ENCODE peak calls at places on chromosomes 1 and 21, in eight cellular contexts. K, G, I, M, P, X, C and V are unnamed samples.

GRCh38 chr1:93172778-93173177 is 7.4 kb downstream of the TMED5 start:
- DNase-seq in P (no peak), X (no peak), G (no peak), I (no peak), C (no peak), M (no peak), K (no peak), V (no peak)

GRCh38 chr1:234969630-234970370 is 158.8 kb downstream of the TOMM20 start:
- DNase-seq in M (peak), C (peak), G (peak), I (peak), K (no peak), P (peak), X (peak), V (no peak)

GRCh38 chr1:240413732-240414131 is 198.2 kb downstream of the GREM2 start:
- DNase-seq in C (no peak), X (no peak), G (no peak), P (no peak), I (no peak), M (no peak), K (no peak), V (no peak)

GRCh38 chr1:226870323-226871046 is at the start of gene PSEN2:
- DNase-seq in G (peak), I (peak), X (peak), C (peak), K (peak), M (peak), P (peak), V (peak)

GRCh38 chr1:78236711-78237110 is 190.9 kb downstream of the GIPC2 start:
- DNase-seq in P (no peak), X (no peak), G (no peak), C (no peak), M (no peak), I (no peak), K (no peak), V (peak)

GRCh38 chr1:242876021-242876420 is 351.5 kb upstream of the PLD5 start:
- DNase-seq in I (no peak), G (no peak), X (no peak), C (no peak), P (no peak), M (no peak), K (peak), V (no peak)

GRCh38 chr1:24776821-24777220 is 31.6 kb downstream of the CLIC4 start:
- DNase-seq in M (no peak), G (no peak), I (no peak), K (no peak), X (no peak), P (no peak), C (no peak), V (no peak)

GRCh38 chr1:5189384-5189783 is 535.0 kb downstream of the AJAP1 start:
- DNase-seq in P (no peak), C (no peak), G (no peak), K (no peak), M (no peak), X (no peak), I (no peak), V (no peak)

GRCh38 chr21:45911806-45912325 is 69.7 kb upstream of the COL6A1 start:
- DNase-seq in K (no peak), C (no peak), X (no peak), I (no peak), M (no peak), G (no peak), P (no peak), V (no peak)

GRCh38 chr1:209889077-209889418 is 49.0 kb upstream of the SYT14 start:
- DNase-seq in M (no peak), K (no peak), C (no peak), G (no peak), P (no peak), I (no peak), X (no peak), V (no peak)

GRCh38 chr1:6358757-6359567 is 34.6 kb downstream of the ACOT7 start:
- DNase-seq in C (no peak), X (no peak), K (no peak), I (peak), P (no peak), G (peak), M (no peak), V (no peak)

GRCh38 chr1:99558539-99558938 is 87.4 kb upstream of the PALMD start:
- DNase-seq in X (no peak), I (no peak), P (no peak), K (no peak), G (no peak), M (no peak), C (no peak), V (no peak)

GRCh38 chr21:15065381-15066230 is 806 bp upstream of the NRIP1 start:
- DNase-seq in I (peak), M (peak), C (peak), G (peak), X (peak), P (peak), K (peak), V (peak)

GRCh38 chr21:26842300-26842699 is 2.9 kb downstream of the ADAMTS1 start:
- DNase-seq in G (no peak), P (no peak), C (no peak), X (no peak), I (peak), M (no peak), K (no peak), V (no peak)

GRCh38 chr1:164559342-164560070 is 522 bp downstream of the PBX1 start:
- DNase-seq in M (peak), K (peak), I (peak), P (peak), G (peak), C (peak), X (peak), V (peak)

GRCh38 chr1:203289982-203290260 is 15.4 kb upstream of the BTG2 start:
- DNase-seq in K (no peak), I (no peak), P (no peak), C (no peak), X (no peak), M (no peak), G (no peak), V (no peak)

GRCh38 chr1:159172599-159173291 is 1.3 kb downstream of the CADM3 start:
- DNase-seq in C (no peak), X (peak), G (no peak), K (no peak), P (peak), I (no peak), M (no peak), V (peak)

GRCh38 chr1:238558156-238558555 is 667.4 kb upstream of the ZP4 start:
- DNase-seq in I (no peak), C (no peak), P (no peak), X (no peak), K (no peak), M (no peak), G (no peak), V (peak)

GRCh38 chr1:97516588-97516987 is 404.2 kb downstream of the DPYD start:
- DNase-seq in M (no peak), C (no peak), K (no peak), I (no peak), X (no peak), G (no peak), P (no peak), V (no peak)

GRCh38 chr1:105072446-105072845 is 1322.7 kb downstream of the AMY1C start:
- DNase-seq in P (no peak), K (no peak), C (no peak), M (no peak), X (no peak), G (no peak), I (no peak), V (no peak)

GRCh38 chr1:53430779-53431178 is 28.4 kb upstream of the DMRTB1 start:
- DNase-seq in X (peak), C (no peak), I (no peak), G (no peak), P (no peak), M (no peak), K (no peak), V (no peak)

GRCh38 chr1:151716771-151717631 is at the start of gene CELF3:
- DNase-seq in G (peak), I (no peak), X (peak), P (no peak), M (no peak), K (no peak), C (no peak), V (peak)

GRCh38 chr1:83065952-83066727 is 932.8 kb downstream of the TTLL7 start:
- DNase-seq in C (no peak), P (no peak), M (no peak), I (no peak), K (no peak), X (peak), G (no peak), V (no peak)

GRCh38 chr1:160403244-160403643 is 2.9 kb downstream of the VANGL2 start:
- DNase-seq in K (no peak), C (no peak), G (no peak), M (no peak), X (no peak), P (no peak), I (no peak), V (no peak)

GRCh38 chr21:27693376-27693775 is 726.5 kb upstream of the ADAMTS5 start:
- DNase-seq in C (no peak), X (no peak), P (no peak), G (no peak), I (no peak), M (no peak), K (no peak), V (peak)

GRCh38 chr1:9719978-9720722 is 68.6 kb downstream of the PIK3CD start:
- DNase-seq in X (peak), K (no peak), G (no peak), C (no peak), M (no peak), I (no peak), P (no peak), V (no peak)

GRCh38 chr1:9716404-9717192 is 65.1 kb downstream of the PIK3CD start:
- DNase-seq in G (no peak), M (no peak), K (no peak), X (no peak), P (no peak), C (no peak), I (peak), V (no peak)

GRCh38 chr1:9715536-9716226 is 64.2 kb downstream of the PIK3CD start:
- DNase-seq in G (no peak), K (no peak), X (no peak), M (no peak), P (no peak), C (no peak), I (peak), V (no peak)

GRCh38 chr1:9718006-9718680 is 66.6 kb downstream of the PIK3CD start:
- DNase-seq in P (no peak), G (no peak), X (no peak), I (no peak), K (no peak), C (no peak), M (no peak), V (no peak)

DNA sequence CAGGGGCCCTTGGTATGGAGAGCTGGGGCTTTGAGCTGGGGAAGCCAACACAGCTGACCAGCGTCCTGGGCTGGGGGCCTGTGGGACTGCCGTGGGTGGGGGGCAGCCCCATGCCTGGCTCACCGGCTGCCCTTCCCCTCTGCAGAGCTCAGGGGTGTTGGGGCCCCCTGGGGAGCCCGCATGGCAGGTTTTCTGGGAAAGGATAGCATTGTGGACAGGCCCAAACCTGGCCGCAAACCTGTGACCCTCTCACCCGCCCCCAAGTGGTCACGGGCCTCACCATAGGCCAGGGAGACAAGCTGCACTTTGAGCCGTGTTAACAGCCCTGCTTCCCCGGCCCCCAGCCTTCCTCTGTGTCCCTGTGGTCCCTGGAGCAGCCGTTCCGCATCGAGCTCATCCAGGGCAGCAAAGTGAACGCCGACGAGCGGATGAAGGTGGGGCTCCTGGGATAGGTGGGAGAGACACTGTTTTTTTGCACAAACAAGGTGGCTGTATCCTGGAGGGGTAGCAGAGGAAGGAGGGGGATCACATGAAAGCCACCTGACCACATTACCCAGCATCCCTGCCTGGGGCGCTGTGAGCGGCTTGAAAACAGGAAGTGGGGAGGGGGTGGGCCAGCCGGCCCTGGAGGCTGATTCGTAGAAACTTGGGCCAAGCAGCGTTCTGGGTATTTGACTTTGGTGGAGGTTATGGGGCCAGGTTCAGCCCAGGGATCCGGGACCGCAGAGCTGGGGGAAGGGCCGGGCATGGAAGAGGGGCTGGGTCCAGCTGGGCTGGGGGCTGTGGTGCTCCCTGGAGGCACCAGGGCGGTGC is 65.9 kb downstream of the PIK3CD start:
- DNase-seq in I (peak), C (no peak), P (peak), G (peak), X (peak), M (peak), K (no peak), V (no peak)
- H3K27ac ChIP-seq in I (peak), C (no peak), P (no peak), G (peak), X (no peak), M (peak), K (peak), V (peak)

DNA sequence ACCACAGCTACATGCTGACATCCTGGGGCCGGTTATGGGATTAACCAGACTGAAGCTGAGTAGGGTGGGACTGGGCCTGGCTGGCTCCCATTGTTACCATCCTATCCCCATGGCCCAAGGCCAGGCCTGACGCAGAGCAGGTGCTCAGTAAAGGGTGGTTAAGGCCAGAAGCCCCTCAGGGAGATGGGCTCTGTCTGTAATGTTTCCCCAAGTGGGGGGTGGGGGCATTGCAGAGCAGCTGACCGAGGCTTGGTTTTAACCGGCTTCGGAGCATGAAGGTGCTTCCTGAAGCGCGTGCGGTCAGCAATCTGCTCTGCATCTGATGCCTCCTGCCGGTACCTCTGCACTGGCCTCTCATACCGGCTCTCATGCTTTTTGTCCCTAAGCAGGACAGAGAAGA is 83.4 kb upstream of the ACTL8 start:
- DNase-seq in G (no peak), P (no peak), K (no peak), X (peak), M (no peak), I (no peak), C (no peak), V (no peak)
- TF ChIP-seq CTCF in G (no peak), P (no peak), K (no peak), X (peak), M (no peak), I (no peak), C (no peak), V (no peak)

GRCh38 chr21:18002393-18002792 is 183.2 kb upstream of the C21orf91 start:
- DNase-seq in I (no peak), P (no peak), X (no peak), G (no peak), K (no peak), M (no peak), C (no peak), V (no peak)

GRCh38 chr21:18000961-18001522 is 181.9 kb upstream of the C21orf91 start:
- DNase-seq in P (no peak), C (no peak), X (no peak), I (no peak), K (no peak), M (no peak), G (no peak), V (no peak)
- H3K27ac ChIP-seq in P (no peak), C (no peak), X (no peak), I (no peak), K (no peak), M (no peak), G (no peak), V (no peak)

GRCh38 chr1:65232402-65233122 is 76.8 kb upstream of the DNAJC6 start:
- DNase-seq in X (no peak), P (no peak), C (no peak), K (no peak), I (no peak), M (no peak), G (no peak), V (no peak)

GRCh38 chr1:65233757-65234156 is 75.6 kb upstream of the DNAJC6 start:
- DNase-seq in G (no peak), X (no peak), C (no peak), P (no peak), K (no peak), I (no peak), M (no peak), V (no peak)

GRCh38 chr1:65231718-65232330 is 77.5 kb upstream of the DNAJC6 start:
- DNase-seq in G (no peak), X (no peak), I (no peak), C (no peak), P (no peak), M (no peak), K (no peak), V (no peak)

GRCh38 chr1:65238010-65238409 is 71.3 kb upstream of the DNAJC6 start:
- DNase-seq in X (no peak), G (no peak), P (no peak), K (no peak), C (no peak), I (no peak), M (no peak), V (no peak)

GRCh38 chr1:65235867-65236805 is 73.2 kb upstream of the DNAJC6 start:
- DNase-seq in X (no peak), G (no peak), I (no peak), C (no peak), P (no peak), K (no peak), M (no peak), V (no peak)
- TF ChIP-seq CTCF in X (peak), G (peak), I (no peak), C (peak), P (no peak), K (peak), M (peak), V (peak)